ENCODE peak calls at places on chromosome 2, in nine cellular contexts. Q is NCI-H526; F is stimulated activated CD8-positive, alpha-beta memory T cell treated with anti-CD3 and anti-CD28 coated beads, Interleukin-15, amount 100 ng/mL, for 1 hour; U is brain pericyte; A is ovary; K is GOT3; X is NB4; S is CD8-positive, alpha-beta T cell; R is iris pigment epithelial cell. W is an unnamed sample.

GRCh38 chr2:210617732-210618330 is 61.4 kb downstream of the CPS1 start:
- DNase-seq in X (peak), F (no peak), U (no peak), Q (peak), S (no peak), R (peak), K (no peak), A (no peak), W (no peak)

GRCh38 chr2:15734871-15735737 is 143.4 kb downstream of the DDX1 start:
- DNase-seq in F (no peak), K (no peak), U (no peak), S (no peak), R (no peak), Q (no peak), A (no peak), X (no peak), W (no peak)

GRCh38 chr2:48607307-48608014 is 10.2 kb upstream of the GTF2A1L start:
- DNase-seq in A (no peak), X (no peak), K (no peak), F (no peak), S (no peak), Q (no peak), U (no peak), R (no peak), W (no peak)

GRCh38 chr2:210261996-210262510 is 36.8 kb upstream of the ACADL start:
- DNase-seq in Q (no peak), A (no peak), K (no peak), U (no peak), R (no peak), F (no peak), X (no peak), S (no peak), W (no peak)

GRCh38 chr2:120910956-120911951 is 175.6 kb downstream of the GLI2 start:
- DNase-seq in U (no peak), R (no peak), K (no peak), F (no peak), A (no peak), S (no peak), Q (no peak), X (peak), W (no peak)

GRCh38 chr2:23605236-23605635 is 220.3 kb downstream of the KLHL29 start:
- DNase-seq in A (no peak), F (no peak), U (no peak), S (no peak), K (no peak), Q (no peak), R (no peak), X (no peak), W (no peak)

GRCh38 chr2:21055451-21055850 is 11.6 kb upstream of the APOB start:
- DNase-seq in R (no peak), S (no peak), Q (no peak), F (no peak), K (no peak), A (no peak), U (no peak), X (no peak), W (no peak)

GRCh38 chr2:9844036-9844483 is 786 bp downstream of the TAF1B start:
- DNase-seq in R (peak), F (no peak), X (no peak), K (no peak), Q (no peak), A (no peak), U (no peak), S (no peak), W (peak)

GRCh38 chr2:88144914-88145497 is 17.1 kb upstream of the FABP1 start:
- DNase-seq in S (no peak), Q (no peak), R (no peak), K (no peak), U (no peak), A (no peak), X (no peak), F (no peak), W (no peak)

GRCh38 chr2:84495539-84496146 is 20.7 kb upstream of the DNAH6 start:
- DNase-seq in X (peak), A (no peak), U (peak), Q (peak), S (peak), K (no peak), F (no peak), R (peak), W (no peak)

GRCh38 chr2:215394102-215394805 is 41.6 kb downstream of the FN1 start:
- DNase-seq in U (no peak), A (no peak), Q (no peak), S (no peak), K (no peak), X (peak), R (no peak), F (no peak), W (no peak)

GRCh38 chr2:12057436-12058166 is 311.2 kb downstream of the LPIN1 start:
- DNase-seq in F (peak), Q (no peak), A (no peak), U (no peak), K (no peak), S (peak), X (peak), R (peak), W (no peak)

GRCh38 chr2:69139778-69140177 is 126.8 kb downstream of the ANTXR1 start:
- DNase-seq in F (no peak), A (no peak), Q (no peak), S (no peak), K (no peak), R (no peak), U (no peak), X (no peak), W (no peak)

GRCh38 chr2:91477731-91478672 is 2786.5 kb downstream of the RPIA start:
- DNase-seq in S (peak), X (peak), K (no peak), A (no peak), R (peak), F (no peak), Q (no peak), U (no peak), W (peak)

GRCh38 chr2:145593991-145594702 is 1074.2 kb upstream of the ZEB2 start:
- DNase-seq in A (no peak), K (no peak), U (peak), F (no peak), X (no peak), Q (no peak), S (no peak), R (peak), W (no peak)

GRCh38 chr2:88209526-88210131 is 39.5 kb downstream of the THNSL2 start:
- DNase-seq in A (no peak), R (peak), F (no peak), K (no peak), X (no peak), S (no peak), Q (no peak), U (no peak), W (no peak)

GRCh38 chr2:23926289-23926749 is 604 bp downstream of the ATAD2B start:
- DNase-seq in U (no peak), K (no peak), X (peak), R (peak), S (peak), Q (no peak), A (peak), F (no peak), W (no peak)

GRCh38 chr2:159902722-159903121 is 104.7 kb upstream of the CD302 start:
- DNase-seq in K (no peak), X (no peak), U (peak), R (no peak), F (no peak), Q (no peak), A (no peak), S (no peak), W (no peak)

GRCh38 chr2:150332378-150332777 is 155.1 kb downstream of the RND3 start:
- DNase-seq in U (no peak), X (no peak), R (no peak), S (no peak), F (no peak), Q (no peak), K (no peak), A (no peak), W (no peak)

GRCh38 chr2:1887915-1888314 is 143.6 kb upstream of the PXDN start:
- DNase-seq in K (no peak), S (no peak), Q (no peak), U (no peak), R (no peak), X (peak), A (no peak), F (no peak), W (no peak)

GRCh38 chr2:74817333-74817732 is 16.6 kb upstream of the HK2 start:
- DNase-seq in Q (no peak), F (no peak), A (no peak), K (no peak), X (peak), S (no peak), R (no peak), U (no peak), W (no peak)

GRCh38 chr2:131035826-131036231 is 57.4 kb downstream of the FAM168B start:
- DNase-seq in K (no peak), F (no peak), X (no peak), A (no peak), Q (no peak), U (no peak), S (no peak), R (no peak), W (no peak)

GRCh38 chr2:162824319-162824718 is 14.2 kb downstream of the KCNH7 start:
- DNase-seq in S (no peak), Q (no peak), F (no peak), A (no peak), U (no peak), K (no peak), R (no peak), X (no peak), W (no peak)

GRCh38 chr2:16509042-16509441 is 156.6 kb downstream of the CYRIA start:
- DNase-seq in S (no peak), Q (no peak), U (no peak), A (no peak), X (no peak), K (no peak), R (no peak), F (no peak), W (no peak)

GRCh38 chr2:222952204-222952603 is 91.4 kb downstream of the ACSL3 start:
- DNase-seq in K (no peak), Q (no peak), X (no peak), S (no peak), F (no peak), U (no peak), R (no peak), A (no peak), W (no peak)

GRCh38 chr2:159229476-159230144 is 56.9 kb downstream of the WDSUB1 start:
- DNase-seq in K (no peak), X (no peak), U (no peak), A (no peak), F (no peak), R (no peak), S (no peak), Q (no peak), W (no peak)

GRCh38 chr2:238670341-238670681 is 177.6 kb upstream of the TWIST2 start:
- DNase-seq in F (no peak), Q (no peak), R (no peak), A (no peak), X (no peak), K (no peak), S (no peak), U (no peak), W (no peak)

GRCh38 chr2:100742884-100743283 is 77.1 kb upstream of the NPAS2 start:
- DNase-seq in K (no peak), A (no peak), S (no peak), F (no peak), X (no peak), Q (no peak), U (peak), R (peak), W (no peak)

GRCh38 chr2:170214309-170214902 is 36.5 kb downstream of the MYO3B start:
- DNase-seq in A (no peak), Q (no peak), S (no peak), K (no peak), X (no peak), F (no peak), R (no peak), U (no peak), W (no peak)

GRCh38 chr2:191304939-191305875 is 60.0 kb downstream of the MYO1B start:
- DNase-seq in A (peak), U (no peak), R (peak), F (no peak), Q (no peak), S (no peak), X (no peak), K (no peak), W (no peak)

GRCh38 chr2:74792282-74792681 is 41.6 kb upstream of the HK2 start:
- DNase-seq in X (no peak), A (no peak), F (no peak), K (no peak), S (no peak), Q (no peak), U (no peak), R (no peak), W (no peak)

GRCh38 chr2:5453648-5454390 is 238.4 kb upstream of the SOX11 start:
- DNase-seq in R (peak), F (no peak), Q (no peak), K (no peak), U (no peak), S (no peak), X (no peak), A (no peak), W (no peak)

GRCh38 chr2:46770622-46771021 is 145.0 kb downstream of the MCFD2 start:
- DNase-seq in X (no peak), F (no peak), Q (no peak), R (peak), A (no peak), K (no peak), U (no peak), S (no peak), W (no peak)

GRCh38 chr2:217459675-217460405 is 543.0 kb downstream of the TNS1 start:
- DNase-seq in Q (no peak), K (no peak), A (no peak), U (no peak), S (no peak), R (no peak), F (no peak), X (no peak), W (no peak)

GRCh38 chr2:218849721-218850120 is 9.9 kb upstream of the WNT6 start:
- DNase-seq in R (no peak), U (no peak), Q (no peak), X (no peak), F (no peak), K (no peak), A (no peak), S (no peak), W (no peak)

GRCh38 chr2:170162261-170162612 is 15.7 kb upstream of the MYO3B start:
- DNase-seq in Q (no peak), X (no peak), U (no peak), S (no peak), F (no peak), K (no peak), A (no peak), R (peak), W (no peak)